ENCODE peak calls at places on chromosomes 16 and 17, in eight cellular contexts. R, H, Q, B, O, P, A and X are unnamed samples.

GRCh38 chr17:73007447-73007846 is 85.0 kb downstream of the SLC39A11 start:
- DNase-seq in H (no peak), Q (no peak), R (no peak), P (no peak), A (peak), O (no peak), B (no peak), X (peak)

GRCh38 chr16:73713301-73713700 is 583.3 kb upstream of the PSMD7 start:
- DNase-seq in P (no peak), H (no peak), Q (no peak), A (no peak), B (no peak), R (no peak), O (no peak), X (no peak)

GRCh38 chr16:77660311-77660710 is 62.0 kb upstream of the NUDT7 start:
- DNase-seq in R (peak), P (peak), B (no peak), H (peak), O (no peak), Q (no peak), A (no peak), X (peak)

GRCh38 chr16:81216706-81217105 is 21.8 kb upstream of the BCO1 start:
- DNase-seq in P (no peak), H (no peak), R (no peak), B (no peak), O (no peak), A (no peak), Q (no peak), X (no peak)

GRCh38 chr17:29590979-29591736 is 1.7 kb upstream of the GIT1 start:
- DNase-seq in Q (no peak), P (peak), B (no peak), R (peak), A (peak), O (peak), H (peak), X (peak)

GRCh38 chr16:11009027-11009755 is 64.8 kb downstream of the CLEC16A start:
- DNase-seq in Q (no peak), R (no peak), H (no peak), P (no peak), O (no peak), B (no peak), A (no peak), X (no peak)

GRCh38 chr17:21169496-21169895 is 42.7 kb downstream of the DHRS7B start:
- DNase-seq in H (no peak), A (no peak), B (no peak), Q (no peak), R (no peak), O (no peak), P (no peak), X (no peak)

GRCh38 chr17:35984140-35984539 is 2.4 kb downstream of the CCL14 start:
- DNase-seq in O (no peak), B (no peak), A (no peak), R (no peak), Q (no peak), P (no peak), H (no peak), X (peak)

GRCh38 chr16:69110406-69110805 is 5.0 kb downstream of the HAS3 start:
- DNase-seq in H (no peak), P (no peak), A (no peak), B (no peak), O (no peak), R (no peak), Q (peak), X (no peak)

GRCh38 chr16:67163903-67164558 is 514 bp upstream of the HSF4 start:
- DNase-seq in P (no peak), B (no peak), H (no peak), O (no peak), A (no peak), R (no peak), Q (no peak), X (peak)

GRCh38 chr17:77312061-77312684 is 171.4 kb downstream of the SEC14L1 start:
- DNase-seq in O (no peak), P (no peak), R (no peak), Q (peak), B (peak), H (no peak), A (no peak), X (no peak)

GRCh38 chr17:27473748-27474609 is 17.7 kb downstream of the KSR1 start:
- DNase-seq in Q (no peak), H (peak), B (no peak), A (no peak), R (no peak), O (no peak), P (no peak), X (no peak)

GRCh38 chr17:77364381-77364911 is 223.7 kb downstream of the SEC14L1 start:
- DNase-seq in B (peak), P (no peak), O (no peak), R (no peak), Q (peak), H (no peak), A (no peak), X (no peak)

DNA sequence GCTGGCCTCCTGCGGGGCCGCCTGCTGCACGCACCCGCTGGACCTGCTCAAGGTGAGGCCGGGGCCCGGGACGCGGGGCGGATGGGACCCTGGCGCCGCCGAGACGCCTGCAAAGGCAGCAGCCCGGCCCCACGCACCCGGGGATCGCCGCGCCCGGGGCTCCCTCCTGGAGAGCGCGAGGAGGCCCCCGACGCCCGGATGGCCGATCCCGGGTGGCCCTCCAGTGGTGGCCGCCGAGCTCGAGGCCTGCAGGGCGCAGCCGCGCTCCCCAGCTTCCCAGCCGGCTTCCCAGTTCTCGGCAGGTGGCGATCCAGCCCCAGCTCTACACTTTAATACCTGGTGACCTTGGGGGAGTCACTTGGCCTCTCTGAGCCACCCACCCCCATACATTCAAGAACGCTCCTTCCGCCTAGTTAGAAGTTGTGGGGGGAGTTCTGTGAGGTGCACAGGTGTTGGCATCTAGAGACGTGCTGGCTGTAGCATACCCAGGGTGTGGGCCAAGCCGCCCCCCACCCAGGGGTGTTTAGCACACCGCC is 452 bp downstream of the SLC25A10 start:
- DNase-seq in B (no peak), P (peak), H (peak), Q (peak), O (peak), A (peak), R (no peak), X (no peak)
- TF ChIP-seq CTCF in B (no peak), P (peak), H (peak), Q (peak), O (no peak), A (peak), R (peak), X (no peak)

GRCh38 chr16:56944954-56945839 is 13.3 kb downstream of the HERPUD1 start:
- DNase-seq in B (no peak), P (no peak), H (no peak), Q (no peak), R (no peak), O (no peak), A (no peak), X (no peak)

GRCh38 chr16:56941092-56941491 is 9.2 kb downstream of the HERPUD1 start:
- DNase-seq in O (no peak), A (no peak), H (no peak), Q (no peak), B (no peak), P (no peak), R (no peak), X (no peak)

GRCh38 chr16:56941856-56942331 is 10.0 kb downstream of the HERPUD1 start:
- DNase-seq in P (no peak), R (no peak), A (no peak), B (no peak), H (no peak), O (no peak), Q (no peak), X (no peak)

GRCh38 chr16:56945847-56946527 is 14.0 kb downstream of the HERPUD1 start:
- DNase-seq in B (no peak), R (no peak), H (no peak), O (no peak), P (no peak), A (no peak), Q (no peak), X (no peak)

GRCh38 chr16:56943761-56944375 is 11.9 kb downstream of the HERPUD1 start:
- DNase-seq in B (no peak), H (no peak), P (no peak), R (no peak), O (no peak), Q (no peak), A (no peak), X (no peak)
- TF ChIP-seq POLR2A in B (no peak), H (no peak), P (no peak), R (no peak), O (no peak), Q (peak), A (no peak), X (no peak)

DNA sequence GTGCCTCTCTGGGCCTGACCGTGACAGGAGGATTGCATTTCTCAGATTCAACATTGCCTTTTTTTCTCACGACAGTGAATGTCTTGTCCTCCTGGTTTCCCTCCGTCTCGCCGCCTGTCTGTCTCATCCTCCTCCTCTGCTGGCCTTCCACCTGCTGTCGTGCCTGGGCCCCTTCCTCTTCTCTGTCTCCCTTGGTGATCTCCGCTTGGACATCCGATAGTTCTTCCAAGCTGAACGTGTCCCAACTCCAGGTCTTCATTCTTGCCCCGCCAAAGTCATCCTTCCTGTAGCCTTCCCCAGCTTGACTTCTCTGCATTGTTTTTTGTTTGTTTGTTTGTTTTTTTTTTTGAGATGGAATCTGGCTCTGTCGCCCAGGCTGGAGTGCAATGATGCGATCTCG is 79.4 kb downstream of the RAP1GAP2 start:
- DNase-seq in Q (no peak), R (no peak), H (no peak), B (no peak), O (no peak), A (no peak), P (no peak), X (no peak)
- H3K4me3 ChIP-seq in Q (no peak), R (no peak), H (no peak), B (no peak), O (no peak), A (no peak), P (no peak), X (no peak)

DNA sequence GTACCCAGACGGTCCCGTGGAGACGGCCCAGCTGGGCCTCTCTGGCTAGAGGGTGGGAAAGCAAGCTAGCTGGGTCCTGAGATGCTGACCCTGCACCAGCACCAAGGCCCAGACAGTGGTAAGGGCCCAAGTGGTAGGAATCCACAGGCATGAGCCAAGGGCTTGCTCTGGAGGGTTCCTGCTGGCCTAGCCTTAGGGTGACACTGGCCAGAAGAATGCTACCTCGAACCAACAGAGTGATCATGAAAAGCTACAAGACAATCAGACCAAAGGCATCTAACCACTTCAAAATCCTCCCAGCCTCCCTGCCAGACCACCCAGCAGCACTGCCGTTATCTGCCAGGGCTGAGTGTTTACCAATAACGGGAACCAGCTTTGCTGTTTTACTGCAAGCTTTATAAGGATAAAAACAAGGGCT is 13.2 kb downstream of the HIC1 start:
- DNase-seq in O (peak), B (peak), Q (no peak), P (no peak), H (no peak), R (no peak), A (no peak), X (no peak)
- TF ChIP-seq CTCF in O (no peak), B (no peak), Q (no peak), P (no peak), H (no peak), R (no peak), A (no peak), X (no peak)

GRCh38 chr16:4455951-4456350 is 18.5 kb downstream of the NMRAL1 start:
- DNase-seq in P (no peak), B (no peak), A (no peak), O (no peak), R (no peak), H (no peak), Q (no peak), X (no peak)

GRCh38 chr16:4463522-4464163 is 10.8 kb downstream of the NMRAL1 start:
- DNase-seq in Q (no peak), H (no peak), P (no peak), A (no peak), R (no peak), O (no peak), B (no peak), X (no peak)

GRCh38 chr16:4465977-4466779 is 8.2 kb downstream of the NMRAL1 start:
- DNase-seq in B (no peak), A (peak), Q (peak), R (no peak), P (no peak), H (no peak), O (no peak), X (no peak)

GRCh38 chr16:4461250-4462085 is 13.0 kb downstream of the NMRAL1 start:
- DNase-seq in B (no peak), R (no peak), O (no peak), H (peak), P (no peak), Q (no peak), A (no peak), X (no peak)

GRCh38 chr16:4460936-4461249 is 13.5 kb downstream of the NMRAL1 start:
- DNase-seq in Q (no peak), R (no peak), O (no peak), A (no peak), B (no peak), P (no peak), H (no peak), X (no peak)
- TF ChIP-seq POLR2A in Q (no peak), R (no peak), O (no peak), A (no peak), B (no peak), P (no peak), H (no peak), X (no peak)

GRCh38 chr17:79803421-79803996 is 6.6 kb upstream of the CBX8 start:
- DNase-seq in A (no peak), H (no peak), B (no peak), O (no peak), R (no peak), P (no peak), Q (no peak), X (no peak)
- H3K4me3 ChIP-seq in A (no peak), H (peak), B (no peak), O (no peak), R (no peak), P (no peak), Q (no peak), X (no peak)

GRCh38 chr17:208429-208828 is 27.0 kb upstream of the DOC2B start:
- DNase-seq in A (peak), O (no peak), B (no peak), Q (no peak), R (no peak), H (no peak), P (no peak), X (no peak)
- TF ChIP-seq CTCF in A (no peak), O (no peak), B (no peak), Q (no peak), R (no peak), H (no peak), P (no peak), X (no peak)